ENCODE peak calls at places on chromosomes 13 and 19, in nine cellular contexts. Q, D, G, R, K, L, E, X and O are unnamed samples.

GRCh38 chr19:54035215-54036178 is 28.2 kb downstream of the VSTM1 start:
- DNase-seq in K (peak; percentile 84), E (peak; percentile 88), Q (no peak), G (no peak), R (peak; percentile 91), X (no peak), D (no peak), L (no peak), O (peak; percentile 77)

GRCh38 chr13:90447735-90448103 is 899.8 kb upstream of the MIR17HG start:
- DNase-seq in E (peak; percentile 53), K (peak; percentile 7), L (no peak), Q (no peak), R (peak; percentile 64), G (no peak), D (no peak), X (no peak), O (no peak)

GRCh38 chr13:109938255-109938936 is 152.0 kb upstream of the IRS2 start:
- DNase-seq in K (no peak), X (no peak), Q (no peak), E (peak; percentile 77), L (no peak), R (peak; percentile 65), D (no peak), G (no peak), O (no peak)

GRCh38 chr19:29524912-29525870 is 603 bp upstream of the VSTM2B start:
- DNase-seq in D (peak; percentile 67), R (no peak), K (no peak), L (no peak), X (no peak), Q (no peak), G (no peak), E (no peak), O (no peak)

GRCh38 chr13:111906816-111907215 is 160.1 kb upstream of the SOX1 start:
- DNase-seq in X (no peak), K (no peak), E (no peak), R (no peak), L (no peak), Q (no peak), D (no peak), G (peak; percentile 3), O (no peak)

GRCh38 chr19:44111910-44112463 is 1.2 kb upstream of the ZNF225 start:
- DNase-seq in D (peak; percentile 9), L (no peak), G (peak; percentile 24), K (peak; percentile 95), Q (no peak), R (no peak), E (peak; percentile 87), X (no peak), O (peak; percentile 79)

GRCh38 chr19:41307954-41308449 is 2.0 kb upstream of the CCDC97 start:
- DNase-seq in X (no peak), R (no peak), G (no peak), L (no peak), D (no peak), Q (no peak), K (no peak), E (no peak), O (no peak)

GRCh38 chr19:50239916-50240585 is 36.6 kb downstream of the MYH14 start:
- DNase-seq in E (no peak), X (no peak), L (no peak), D (no peak), R (no peak), G (no peak), Q (no peak), K (no peak), O (no peak)

GRCh38 chr19:56839665-56840451 is 668 bp downstream of the PEG3 start:
- DNase-seq in R (peak; percentile 73), D (peak; percentile 96), E (peak; percentile 94), G (peak; percentile 97), K (no peak), X (peak; percentile 95), L (no peak), Q (peak; percentile 98), O (peak; percentile 97)

GRCh38 chr19:50580970-50581636 is 12.9 kb upstream of the LRRC4B start:
- DNase-seq in X (no peak), G (no peak), Q (no peak), E (no peak), L (no peak), K (no peak), R (no peak), D (no peak), O (no peak)

GRCh38 chr19:799076-799881 is 2.0 kb downstream of the PTBP1 start:
- DNase-seq in D (no peak), X (no peak), E (peak; percentile 75), L (peak; percentile 48), K (no peak), G (no peak), R (peak; percentile 26), Q (no peak), O (no peak)

GRCh38 chr13:107210216-107211010 is 642.5 kb upstream of the ARGLU1 start:
- DNase-seq in K (no peak), R (no peak), D (no peak), E (peak; percentile 36), G (no peak), L (no peak), Q (no peak), X (no peak), O (no peak)

GRCh38 chr19:13054605-13055212 is 47.9 kb downstream of the LYL1 start:
- DNase-seq in L (no peak), G (no peak), E (no peak), Q (no peak), D (no peak), R (no peak), X (no peak), K (no peak), O (no peak)

GRCh38 chr19:10713317-10713716 is 4.6 kb upstream of the DNM2 start:
- DNase-seq in D (no peak), E (no peak), X (no peak), Q (no peak), L (peak; percentile 16), R (no peak), G (no peak), K (no peak), O (no peak)

GRCh38 chr13:102903659-102904407 is 58.0 kb downstream of the ERCC5 start:
- DNase-seq in D (no peak), X (no peak), K (no peak), E (peak; percentile 28), G (no peak), R (peak; percentile 56), Q (no peak), L (peak; percentile 33), O (no peak)

GRCh38 chr13:110509971-110510786 is 51.3 kb downstream of the RAB20 start:
- DNase-seq in X (no peak), Q (no peak), G (no peak), R (no peak), L (peak; percentile 83), K (no peak), D (no peak), E (no peak), O (no peak)

GRCh38 chr19:46435009-46435408 is 6.3 kb upstream of the PNMA8C start:
- DNase-seq in G (no peak), K (no peak), D (peak; percentile 25), E (no peak), R (no peak), X (no peak), L (no peak), Q (peak; percentile 49), O (no peak)

GRCh38 chr19:1042689-1043511 is 3.0 kb downstream of the ABCA7 start:
- DNase-seq in R (no peak), G (no peak), Q (no peak), E (no peak), L (no peak), D (no peak), K (no peak), X (peak; percentile 81), O (no peak)

GRCh38 chr19:383922-384800 is 24.8 kb downstream of the C2CD4C start:
- DNase-seq in G (peak; percentile 86), Q (no peak), K (peak; percentile 20), R (no peak), L (no peak), E (peak; percentile 15), X (no peak), D (peak; percentile 12), O (peak; percentile 30)

GRCh38 chr19:13526552-13526951 is 20.3 kb upstream of the CACNA1A start:
- DNase-seq in L (peak; percentile 47), E (peak; percentile 3), D (no peak), G (no peak), K (peak; percentile 50), R (peak; percentile 51), X (no peak), Q (no peak), O (no peak)

GRCh38 chr19:31262673-31263308 is 86.4 kb downstream of the TSHZ3 start:
- DNase-seq in K (no peak), L (no peak), D (no peak), X (no peak), R (no peak), Q (no peak), G (no peak), E (peak; percentile 51), O (no peak)

GRCh38 chr19:12932392-12933286 is 872 bp downstream of the FARSA start:
- DNase-seq in E (no peak), X (no peak), L (no peak), R (peak; percentile 22), Q (no peak), G (no peak), K (no peak), D (no peak), O (no peak)

GRCh38 chr13:60990032-60990733 is 425.5 kb downstream of the PCDH20 start:
- DNase-seq in R (peak; percentile 56), G (peak; percentile 8), K (peak; percentile 28), E (no peak), D (no peak), X (no peak), Q (no peak), L (peak; percentile 43), O (no peak)

GRCh38 chr13:48304132-48304876 is 753 bp downstream of the RB1 start:
- DNase-seq in D (no peak), L (peak; percentile 74), K (no peak), X (no peak), R (peak; percentile 29), Q (no peak), G (no peak), E (peak; percentile 67), O (no peak)

GRCh38 chr13:99982021-99982740 is 597 bp downstream of the ZIC2 start:
- DNase-seq in Q (no peak), L (peak; percentile 58), G (peak; percentile 53), X (no peak), E (no peak), D (no peak), R (no peak), K (no peak), O (no peak)

GRCh38 chr13:46179576-46180368 is 2.2 kb downstream of the LCP1 start:
- DNase-seq in G (no peak), L (peak; percentile 93), Q (no peak), X (peak; percentile 66), R (no peak), K (no peak), D (no peak), E (no peak), O (no peak)

GRCh38 chr13:99431927-99432636 is 69.2 kb upstream of the TM9SF2 start:
- DNase-seq in G (peak; percentile 8), R (no peak), E (no peak), X (no peak), L (no peak), D (no peak), Q (no peak), K (no peak), O (no peak)

GRCh38 chr19:33731886-33732285 is 64.8 kb upstream of the KCTD15 start:
- DNase-seq in K (no peak), Q (no peak), R (no peak), G (peak; percentile 45), X (no peak), L (no peak), E (no peak), D (no peak), O (no peak)

GRCh38 chr19:34408421-34408820 is 4.2 kb downstream of the PDCD2L start:
- DNase-seq in L (no peak), K (no peak), D (no peak), G (no peak), E (no peak), X (peak; percentile 8), R (no peak), Q (no peak), O (no peak)

GRCh38 chr13:24995225-24995804 is 100.6 kb upstream of the PABPC3 start:
- DNase-seq in E (peak; percentile 91), K (no peak), D (no peak), R (peak; percentile 86), G (peak; percentile 91), Q (no peak), X (no peak), L (peak; percentile 83), O (peak; percentile 82)

GRCh38 chr19:19269952-19270694 is 3.0 kb downstream of the TM6SF2 start:
- DNase-seq in D (no peak), X (no peak), R (no peak), G (peak; percentile 40), L (no peak), Q (no peak), E (no peak), K (no peak), O (no peak)